ENCODE peak calls at places on chromosome 1, in ten cellular contexts. V is endothelial cell of umbilical vein; O is coronary artery; C is mammary epithelial cell; Q is brain microvascular endothelial cell; U is ascending aorta; J is neural progenitor cell; D is CD8-positive, alpha-beta T cell; K is A549; X is suprapubic skin. T is an unnamed sample.

GRCh38 chr1:156515956-156516355 is 15.4 kb upstream of the MEF2D start:
- DNase-seq in O (no peak), K (no peak), C (no peak), Q (no peak), U (no peak), J (no peak), X (no peak), D (no peak), V (no peak), T (no peak)

GRCh38 chr1:234893725-234894630 is 234.7 kb downstream of the TOMM20 start:
- DNase-seq in U (no peak), K (no peak), O (no peak), Q (peak), D (no peak), X (no peak), C (peak), J (no peak), V (peak), T (no peak)

GRCh38 chr1:5969168-5969567 is 23.1 kb downstream of the NPHP4 start:
- DNase-seq in O (no peak), C (no peak), K (no peak), X (peak), J (no peak), U (no peak), D (no peak), Q (no peak), V (no peak), T (no peak)

GRCh38 chr1:219567341-219567947 is 45.5 kb downstream of the ZC3H11B start:
- DNase-seq in V (peak), Q (peak), U (no peak), C (peak), X (no peak), K (peak), D (no peak), O (no peak), J (peak), T (no peak)

GRCh38 chr1:93702102-93702827 is 20.6 kb upstream of the BCAR3 start:
- DNase-seq in J (no peak), U (peak), K (no peak), Q (no peak), C (peak), V (no peak), X (no peak), D (peak), O (peak), T (no peak)

GRCh38 chr1:237875291-237875690 is 15.4 kb downstream of the ZP4 start:
- DNase-seq in V (no peak), Q (no peak), K (no peak), U (no peak), C (no peak), J (no peak), X (no peak), O (no peak), D (no peak), T (no peak)

GRCh38 chr1:53754484-53755312 is 15.7 kb upstream of the GLIS1 start:
- DNase-seq in K (peak), O (no peak), U (no peak), X (no peak), Q (peak), C (peak), J (peak), D (no peak), V (peak), T (no peak)

GRCh38 chr1:169941982-169942830 is 48.5 kb upstream of the SCYL3 start:
- DNase-seq in D (no peak), J (no peak), C (no peak), K (peak), X (no peak), V (peak), Q (no peak), O (no peak), U (no peak), T (no peak)

GRCh38 chr1:116254001-116254400 is 119.0 kb upstream of the ATP1A1 start:
- DNase-seq in K (no peak), U (no peak), J (no peak), Q (no peak), V (no peak), D (no peak), C (no peak), X (no peak), O (no peak), T (no peak)

GRCh38 chr1:33060579-33061083 is 20.3 kb upstream of the AZIN2 start:
- DNase-seq in V (peak), O (no peak), J (no peak), Q (peak), D (no peak), K (peak), U (peak), C (peak), X (no peak), T (no peak)

GRCh38 chr1:183757061-183757460 is 47.9 kb upstream of the RGL1 start:
- DNase-seq in D (no peak), U (no peak), X (no peak), K (peak), Q (peak), O (no peak), V (peak), C (peak), J (no peak), T (no peak)

GRCh38 chr1:10969267-10969970 is 43.0 kb upstream of the TARDBP start:
- DNase-seq in V (no peak), O (no peak), K (no peak), D (no peak), Q (no peak), C (no peak), U (no peak), J (peak), X (no peak), T (no peak)

DNA sequence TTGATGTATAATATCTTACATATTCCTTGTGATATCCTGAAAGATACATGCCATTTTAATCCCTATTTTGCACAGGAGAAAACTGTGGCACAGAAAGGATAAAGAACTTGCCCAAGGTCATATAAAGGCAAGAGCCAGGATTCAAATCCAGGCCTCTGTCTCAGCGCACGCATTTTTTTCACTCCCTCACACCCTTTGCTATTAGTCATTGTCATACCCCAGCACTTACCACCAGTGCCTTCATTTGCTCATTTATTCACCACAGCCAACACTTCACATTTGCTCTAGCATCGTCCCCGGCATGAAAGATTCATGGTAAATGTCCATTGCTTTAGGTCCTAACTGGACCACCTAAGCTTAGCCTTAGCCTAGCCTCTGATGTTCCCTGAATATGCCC is 14.2 kb downstream of the ALX3 start:
- DNase-seq in X (no peak), D (no peak), J (no peak), C (no peak), Q (no peak), K (no peak), V (no peak), O (no peak), U (no peak), T (no peak)
- H3K4me3 ChIP-seq in X (no peak), D (no peak), J (no peak), C (no peak), Q (no peak), K (no peak), V (no peak), O (no peak), U (no peak), T (no peak)

GRCh38 chr1:91685994-91686393 is 185.3 kb downstream of the CDC7 start:
- DNase-seq in U (no peak), Q (no peak), J (no peak), C (no peak), K (no peak), D (no peak), O (no peak), V (peak), X (no peak), T (no peak)
- H3K27ac ChIP-seq in U (peak), Q (no peak), J (no peak), C (no peak), K (no peak), D (no peak), O (no peak), V (no peak), X (peak), T (peak)

DNA sequence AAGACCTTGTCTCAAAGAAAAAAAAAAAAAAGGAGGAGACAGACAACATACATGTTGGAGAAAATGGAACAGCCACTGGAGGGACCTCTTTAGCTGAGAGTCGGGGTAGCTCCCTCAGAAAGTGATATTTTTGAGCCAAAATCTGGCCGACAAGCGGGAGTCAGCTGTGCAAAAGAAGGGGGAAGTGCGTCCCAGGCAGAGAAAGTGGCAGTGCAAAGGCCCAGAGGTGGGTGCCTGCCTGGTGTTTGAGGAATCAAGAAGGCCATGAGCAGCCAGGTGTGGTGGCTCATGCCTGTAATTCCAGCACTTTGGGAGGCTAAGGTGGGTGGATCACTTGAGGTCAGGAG is 6.1 kb upstream of the CROCC start:
- DNase-seq in X (no peak), V (no peak), U (no peak), J (no peak), D (no peak), C (no peak), Q (no peak), K (no peak), O (no peak), T (no peak)
- TF ChIP-seq CTCF in X (no peak), V (no peak), U (no peak), J (peak), D (no peak), C (no peak), Q (peak), K (no peak), O (no peak), T (no peak)

DNA sequence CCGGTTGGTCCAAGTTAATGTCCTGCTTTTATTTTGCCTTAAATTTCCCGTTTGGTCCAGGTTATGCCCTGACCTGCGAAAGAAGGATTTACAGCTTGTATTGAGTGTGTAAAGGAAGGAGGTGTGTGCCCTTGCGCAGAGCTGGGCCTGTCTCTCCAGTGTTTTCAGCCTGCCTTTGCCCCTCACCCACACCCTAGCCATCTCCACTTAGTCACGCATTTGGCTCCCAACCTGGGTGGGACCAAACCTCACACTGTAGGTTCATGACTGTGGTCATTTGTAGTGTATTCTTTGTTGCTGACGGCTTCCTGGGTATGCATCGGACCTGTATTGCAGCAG is 567 bp upstream of the SRSF10 start:
- DNase-seq in J (peak), O (no peak), C (peak), V (no peak), X (peak), K (peak), U (peak), D (peak), Q (peak), T (no peak)
- H3K4me3 ChIP-seq in J (no peak), O (peak), C (peak), V (no peak), X (peak), K (peak), U (peak), D (peak), Q (peak), T (peak)

GRCh38 chr1:164709541-164710287 is 150.7 kb downstream of the PBX1 start:
- DNase-seq in V (no peak), K (no peak), C (peak), Q (no peak), U (no peak), J (no peak), X (no peak), D (no peak), O (no peak), T (no peak)

GRCh38 chr1:164708596-164708995 is 149.6 kb downstream of the PBX1 start:
- DNase-seq in X (no peak), U (no peak), D (no peak), V (no peak), K (no peak), Q (no peak), C (no peak), J (no peak), O (no peak), T (no peak)

GRCh38 chr1:164709108-164709507 is 150.1 kb downstream of the PBX1 start:
- DNase-seq in V (peak), O (no peak), D (no peak), C (no peak), J (no peak), Q (no peak), X (no peak), K (no peak), U (no peak), T (no peak)

GRCh38 chr1:164706596-164706995 is 147.6 kb downstream of the PBX1 start:
- DNase-seq in V (no peak), X (no peak), U (no peak), J (peak), D (no peak), Q (no peak), C (peak), K (no peak), O (no peak), T (no peak)

DNA sequence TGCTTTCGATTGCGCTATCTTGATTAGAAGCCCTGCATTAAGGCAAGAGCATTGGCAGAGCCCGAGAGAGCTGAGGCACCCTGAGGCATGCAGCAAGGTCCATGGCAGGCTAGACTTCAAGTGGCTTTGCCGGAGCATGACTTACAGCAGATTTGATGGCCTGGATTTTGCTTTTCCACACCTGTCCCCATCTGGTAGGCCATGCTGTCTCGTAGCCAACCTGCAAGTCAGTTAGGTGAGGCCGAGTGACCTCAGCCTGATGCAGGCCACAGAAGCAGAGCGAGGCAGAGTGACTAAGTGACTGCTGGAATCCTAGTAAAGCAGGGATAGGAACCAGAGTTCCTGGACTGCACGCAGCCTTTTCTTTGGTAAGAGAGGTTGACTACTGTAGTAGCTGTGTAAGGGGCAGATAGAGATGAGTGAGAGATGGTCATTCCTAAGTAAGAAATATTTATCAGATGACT is 148.9 kb downstream of the PBX1 start:
- DNase-seq in O (no peak), D (no peak), X (no peak), J (no peak), V (peak), K (peak), U (peak), Q (peak), C (peak), T (no peak)
- H3K27ac ChIP-seq in O (peak), D (no peak), X (peak), J (no peak), V (no peak), K (peak), U (peak), Q (peak), C (no peak), T (peak)

T was measured in esophagus squamous epithelium.